ENCODE peak calls at places on chromosome 2, in four cellular contexts. X is fibroblast of pulmonary artery, B is WERI-Rb-1, V is psoas muscle. P is an unnamed sample.

GRCh38 chr2:57869763-57870344 is 176.8 kb upstream of the VRK2 start:
- DNase-seq in B (no peak), V (no peak), X (no peak), P (no peak)

GRCh38 chr2:191150121-191150450 is 708 bp downstream of the STAT4 start:
- DNase-seq in V (no peak), X (no peak), B (no peak), P (no peak)

GRCh38 chr2:9342659-9343058 is 80.7 kb downstream of the ITGB1BP1 start:
- DNase-seq in V (no peak), X (no peak), B (no peak), P (no peak)

GRCh38 chr2:88764141-88764849 is 72.8 kb downstream of the RPIA start:
- DNase-seq in V (no peak), B (no peak), X (no peak), P (no peak)

GRCh38 chr2:215870088-215870490 is 143.3 kb downstream of the MREG start:
- DNase-seq in V (no peak), B (no peak), X (peak), P (no peak)

GRCh38 chr2:226721541-226721940 is 78.1 kb downstream of the IRS1 start:
- DNase-seq in V (peak), B (no peak), X (peak), P (no peak)

GRCh38 chr2:235825946-235826345 is 332.1 kb downstream of the AGAP1 start:
- DNase-seq in B (no peak), X (no peak), V (no peak), P (no peak)

GRCh38 chr2:143946436-143947385 is 573.2 kb downstream of the ZEB2 start:
- DNase-seq in V (no peak), X (no peak), B (peak), P (no peak)

GRCh38 chr2:49403722-49404507 is 249.6 kb upstream of the FSHR start:
- DNase-seq in X (peak), V (no peak), B (no peak), P (no peak)

GRCh38 chr2:10407841-10408648 is 40.1 kb downstream of the ODC1 start:
- DNase-seq in X (peak), V (no peak), B (no peak), P (no peak)

GRCh38 chr2:18976112-18976961 is 382.1 kb downstream of the OSR1 start:
- DNase-seq in B (no peak), V (no peak), X (peak), P (no peak)

GRCh38 chr2:222518570-222519381 is 94.4 kb downstream of the SGPP2 start:
- DNase-seq in X (peak), B (no peak), V (no peak), P (no peak)

GRCh38 chr2:52862801-52863200 is 904.8 kb upstream of the CHAC2 start:
- DNase-seq in B (no peak), V (no peak), X (peak), P (no peak)

GRCh38 chr2:241063587-241063986 is 38.5 kb downstream of the MTERF4 start:
- DNase-seq in V (no peak), X (no peak), B (no peak), P (no peak)

GRCh38 chr2:73736378-73736777 is 767 bp downstream of the TPRKB start:
- DNase-seq in V (no peak), B (no peak), X (no peak), P (no peak)

GRCh38 chr2:25234756-25235155 is 66.4 kb upstream of the POMC start:
- DNase-seq in B (no peak), V (no peak), X (no peak), P (no peak)

GRCh38 chr2:207790898-207791297 is 21.2 kb upstream of the FZD5 start:
- DNase-seq in V (no peak), B (no peak), X (no peak), P (no peak)

GRCh38 chr2:219384083-219384713 is 3.5 kb downstream of the DNPEP start:
- DNase-seq in V (no peak), X (no peak), B (no peak), P (no peak)

GRCh38 chr2:157261199-157261782 is 3.8 kb downstream of the GALNT5 start:
- DNase-seq in B (no peak), X (peak), V (no peak), P (no peak)

GRCh38 chr2:124810132-124810531 is 785.0 kb downstream of the CNTNAP5 start:
- DNase-seq in X (peak), V (no peak), B (peak), P (peak)

GRCh38 chr2:190641469-190641868 is 7.4 kb upstream of the NAB1 start:
- DNase-seq in X (no peak), V (no peak), B (no peak), P (no peak)

GRCh38 chr2:74481961-74482800 is 617 bp downstream of the CCDC142 start:
- DNase-seq in X (no peak), B (peak), V (peak), P (no peak)

GRCh38 chr2:230665263-230665691 is 47.4 kb upstream of the CAB39 start:
- DNase-seq in X (no peak), V (no peak), B (no peak), P (no peak)

GRCh38 chr2:230680463-230681195 is 32.0 kb upstream of the CAB39 start:
- DNase-seq in V (no peak), B (no peak), X (no peak), P (no peak)

GRCh38 chr2:72439892-72440291 is 292.2 kb upstream of the CYP26B1 start:
- DNase-seq in B (no peak), X (no peak), V (no peak), P (no peak)

GRCh38 chr2:15638720-15639119 is 47.1 kb downstream of the DDX1 start:
- DNase-seq in V (no peak), X (peak), B (no peak), P (no peak)

GRCh38 chr2:23411752-23412431 is 26.9 kb downstream of the KLHL29 start:
- DNase-seq in B (no peak), X (peak), V (no peak), P (no peak)

GRCh38 chr2:195612515-195613495 is 44.2 kb upstream of the SLC39A10 start:
- DNase-seq in B (no peak), V (no peak), X (peak), P (no peak)

GRCh38 chr2:160140001-160140400 is 60.1 kb downstream of the ITGB6 start:
- DNase-seq in B (no peak), V (no peak), X (peak), P (no peak)

GRCh38 chr2:162244559-162245031 is 1.4 kb upstream of the FAP start:
- DNase-seq in X (peak), V (no peak), B (no peak), P (no peak)

GRCh38 chr2:226487573-226487972 is 312.0 kb downstream of the IRS1 start:
- DNase-seq in B (no peak), V (no peak), X (no peak), P (no peak)

DNA sequence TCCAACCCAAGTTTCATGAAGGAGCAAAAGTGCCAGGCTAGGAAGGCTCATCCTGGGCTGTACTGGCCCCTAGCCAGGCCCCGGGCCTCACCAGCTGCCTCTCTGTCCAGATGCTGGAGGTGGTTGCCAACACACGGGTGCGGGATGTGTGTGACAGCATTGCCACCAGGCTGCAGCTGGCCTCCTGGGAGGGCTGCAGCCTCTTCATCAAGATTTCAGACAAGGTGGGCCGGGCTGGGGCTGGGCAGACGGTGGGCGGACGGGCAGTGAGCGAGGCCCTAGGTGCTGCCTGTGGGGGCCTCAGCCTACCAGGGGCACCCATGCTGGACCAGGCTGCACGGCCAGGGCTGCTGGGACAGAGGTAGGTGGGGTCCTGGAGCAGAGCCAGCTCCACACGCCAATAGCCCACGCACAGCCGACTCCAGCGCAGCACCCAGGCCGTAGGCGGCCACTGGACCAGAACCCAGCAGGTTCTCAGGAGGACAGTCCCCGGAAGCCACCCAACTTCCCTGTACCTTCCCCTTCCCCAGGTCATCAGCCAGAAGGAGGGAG is 11.8 kb upstream of the GPR17 start:
- DNase-seq in X (no peak), V (peak), B (no peak), P (no peak)
- TF ChIP-seq CTCF in X (no peak), V (no peak), B (no peak), P (no peak)

GRCh38 chr2:238706673-238707072 is 141.2 kb upstream of the TWIST2 start:
- DNase-seq in B (no peak), V (no peak), X (no peak), P (no peak)
- TF ChIP-seq CTCF in B (no peak), V (peak), X (peak), P (peak)

GRCh38 chr2:176001903-176002683 is at the start of gene LNPK:
- DNase-seq in V (peak), X (peak), B (peak), P (peak)
- TF ChIP-seq CTCF in V (no peak), X (no peak), B (no peak), P (no peak)

GRCh38 chr2:38256610-38257009 is 120.5 kb downstream of the ATL2 start:
- DNase-seq in B (no peak), X (no peak), V (no peak), P (no peak)

GRCh38 chr2:38251940-38252339 is 125.1 kb downstream of the ATL2 start:
- DNase-seq in V (no peak), B (no peak), X (no peak), P (no peak)

GRCh38 chr2:38260469-38260868 is 116.6 kb downstream of the ATL2 start:
- DNase-seq in B (no peak), V (no peak), X (no peak), P (no peak)

GRCh38 chr2:38255211-38255610 is 121.9 kb downstream of the ATL2 start:
- DNase-seq in B (no peak), V (no peak), X (no peak), P (no peak)

DNA sequence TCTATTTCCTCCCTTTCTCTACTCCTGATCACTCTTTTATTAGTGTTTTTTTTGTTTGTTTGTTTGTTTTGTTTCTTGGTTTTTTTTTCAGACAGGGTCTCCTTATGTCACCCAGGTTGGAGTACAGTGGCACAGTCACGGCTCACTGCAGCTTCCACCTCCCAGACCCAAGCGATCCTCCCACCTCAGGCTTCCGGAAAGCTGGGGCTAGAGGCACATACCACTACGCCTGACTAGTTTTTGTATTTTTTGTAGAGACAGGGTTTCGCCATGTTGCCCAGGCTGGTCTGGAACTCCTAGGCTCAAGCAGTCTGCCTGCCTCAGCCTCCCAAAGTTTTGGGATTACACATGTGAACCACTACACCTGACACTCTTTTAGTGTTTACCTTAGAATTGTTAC is 122.3 kb downstream of the ATL2 start:
- DNase-seq in B (no peak), X (no peak), V (no peak), P (no peak)
- TF ChIP-seq CTCF in B (no peak), X (no peak), V (no peak), P (no peak)

DNA sequence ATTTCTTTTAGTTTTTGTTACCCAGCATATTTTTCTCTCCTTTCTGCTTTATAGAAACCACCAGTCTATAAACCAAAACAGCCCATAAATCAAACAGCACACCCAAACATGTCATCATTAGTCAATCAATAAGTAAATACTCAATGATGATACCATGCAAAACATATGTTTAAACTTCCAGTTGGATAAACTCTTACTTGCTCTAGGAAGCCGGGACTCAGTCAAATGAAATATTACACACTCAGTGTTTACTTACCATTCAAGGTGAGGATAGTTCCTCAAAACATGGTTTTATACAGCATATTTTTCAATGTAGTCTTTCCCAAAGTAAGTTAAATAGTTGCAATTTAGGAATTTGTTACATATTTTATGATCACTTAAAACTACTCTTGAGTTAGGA is 343.6 kb upstream of the NXPH2 start:
- DNase-seq in B (no peak), X (no peak), V (no peak), P (no peak)
- TF ChIP-seq CTCF in B (no peak), X (no peak), V (no peak), P (no peak)